ENCODE peak calls at places on chromosomes 5 and 9, in eight cellular contexts. One of them, this sample, is unnamed.

GRCh38 chr5:572398-573019 is 39.6 kb upstream of the CEP72 start:
- DNase-seq in psoas muscle: no peak
- DNase-seq in brain microvascular endothelial cell: no peak
- DNase-seq in cardiac muscle cell: no peak
- DNase-seq in dorsolateral prefrontal cortex: no peak
- DNase-seq in kidney: no peak
- DNase-seq in left lung: no peak
- DNase-seq in colonic mucosa: no peak
- DNase-seq in this sample: no peak

GRCh38 chr9:121640076-121640475 is 11.4 kb upstream of the DAB2IP start:
- DNase-seq in psoas muscle: peak
- DNase-seq in brain microvascular endothelial cell: no peak
- DNase-seq in cardiac muscle cell: peak
- DNase-seq in dorsolateral prefrontal cortex: peak
- DNase-seq in kidney: peak
- DNase-seq in left lung: no peak
- DNase-seq in colonic mucosa: peak
- DNase-seq in this sample: no peak

GRCh38 chr5:152688561-152689274 is 283.6 kb upstream of the NMUR2 start:
- DNase-seq in psoas muscle: peak
- DNase-seq in brain microvascular endothelial cell: peak
- DNase-seq in cardiac muscle cell: no peak
- DNase-seq in dorsolateral prefrontal cortex: no peak
- DNase-seq in kidney: peak
- DNase-seq in left lung: peak
- DNase-seq in colonic mucosa: no peak
- DNase-seq in this sample: no peak

GRCh38 chr9:35452481-35452880 is 37.4 kb upstream of the RUSC2 start:
- DNase-seq in psoas muscle: no peak
- DNase-seq in brain microvascular endothelial cell: no peak
- DNase-seq in cardiac muscle cell: no peak
- DNase-seq in dorsolateral prefrontal cortex: no peak
- DNase-seq in kidney: no peak
- DNase-seq in left lung: no peak
- DNase-seq in colonic mucosa: no peak
- DNase-seq in this sample: no peak

GRCh38 chr5:33939863-33940262 is 3.7 kb downstream of the RXFP3 start:
- DNase-seq in psoas muscle: no peak
- DNase-seq in brain microvascular endothelial cell: peak
- DNase-seq in cardiac muscle cell: no peak
- DNase-seq in dorsolateral prefrontal cortex: no peak
- DNase-seq in kidney: no peak
- DNase-seq in left lung: no peak
- DNase-seq in colonic mucosa: no peak
- DNase-seq in this sample: no peak

GRCh38 chr5:151870820-151871219 is 53.8 kb downstream of the GLRA1 start:
- DNase-seq in psoas muscle: no peak
- DNase-seq in brain microvascular endothelial cell: peak
- DNase-seq in cardiac muscle cell: no peak
- DNase-seq in dorsolateral prefrontal cortex: no peak
- DNase-seq in kidney: no peak
- DNase-seq in left lung: no peak
- DNase-seq in colonic mucosa: no peak
- DNase-seq in this sample: no peak

GRCh38 chr5:96033116-96033515 is 71.5 kb upstream of the ELL2 start:
- DNase-seq in psoas muscle: no peak
- DNase-seq in brain microvascular endothelial cell: no peak
- DNase-seq in cardiac muscle cell: no peak
- DNase-seq in dorsolateral prefrontal cortex: no peak
- DNase-seq in kidney: no peak
- DNase-seq in left lung: no peak
- DNase-seq in colonic mucosa: no peak
- DNase-seq in this sample: no peak

GRCh38 chr9:101536351-101536750 is 2.7 kb downstream of the RNF20 start:
- DNase-seq in psoas muscle: no peak
- DNase-seq in brain microvascular endothelial cell: peak
- DNase-seq in cardiac muscle cell: no peak
- DNase-seq in dorsolateral prefrontal cortex: no peak
- DNase-seq in kidney: no peak
- DNase-seq in left lung: no peak
- DNase-seq in colonic mucosa: no peak
- DNase-seq in this sample: no peak

GRCh38 chr5:155605898-155606297 is 592.3 kb downstream of the KIF4B start:
- DNase-seq in psoas muscle: no peak
- DNase-seq in brain microvascular endothelial cell: no peak
- DNase-seq in cardiac muscle cell: no peak
- DNase-seq in dorsolateral prefrontal cortex: no peak
- DNase-seq in kidney: no peak
- DNase-seq in left lung: no peak
- DNase-seq in colonic mucosa: no peak
- DNase-seq in this sample: no peak

GRCh38 chr5:150904479-150905311 is at the start of gene ZNF300:
- DNase-seq in psoas muscle: peak
- DNase-seq in brain microvascular endothelial cell: peak
- DNase-seq in cardiac muscle cell: peak
- DNase-seq in dorsolateral prefrontal cortex: peak
- DNase-seq in kidney: peak
- DNase-seq in left lung: peak
- DNase-seq in colonic mucosa: peak
- DNase-seq in this sample: peak

GRCh38 chr9:97773723-97774122 is 76.6 kb upstream of the XPA start:
- DNase-seq in psoas muscle: no peak
- DNase-seq in brain microvascular endothelial cell: peak
- DNase-seq in cardiac muscle cell: no peak
- DNase-seq in dorsolateral prefrontal cortex: no peak
- DNase-seq in kidney: no peak
- DNase-seq in left lung: no peak
- DNase-seq in colonic mucosa: peak
- DNase-seq in this sample: no peak

GRCh38 chr9:125756499-125756898 is 9.3 kb downstream of the PBX3 start:
- DNase-seq in psoas muscle: no peak
- DNase-seq in brain microvascular endothelial cell: no peak
- DNase-seq in cardiac muscle cell: peak
- DNase-seq in dorsolateral prefrontal cortex: no peak
- DNase-seq in kidney: no peak
- DNase-seq in left lung: no peak
- DNase-seq in colonic mucosa: no peak
- DNase-seq in this sample: no peak

GRCh38 chr9:127767909-127768331 is 10.5 kb downstream of the SH2D3C start:
- DNase-seq in psoas muscle: no peak
- DNase-seq in brain microvascular endothelial cell: peak
- DNase-seq in cardiac muscle cell: no peak
- DNase-seq in dorsolateral prefrontal cortex: no peak
- DNase-seq in kidney: no peak
- DNase-seq in left lung: no peak
- DNase-seq in colonic mucosa: no peak
- DNase-seq in this sample: no peak

GRCh38 chr5:345404-346195 is 24.1 kb downstream of the AHRR start:
- DNase-seq in psoas muscle: no peak
- DNase-seq in brain microvascular endothelial cell: no peak
- DNase-seq in cardiac muscle cell: no peak
- DNase-seq in dorsolateral prefrontal cortex: peak
- DNase-seq in kidney: no peak
- DNase-seq in left lung: no peak
- DNase-seq in colonic mucosa: no peak
- DNase-seq in this sample: no peak

GRCh38 chr5:10635861-10636350 is 72.0 kb downstream of the ANKRD33B start:
- DNase-seq in psoas muscle: peak
- DNase-seq in brain microvascular endothelial cell: no peak
- DNase-seq in cardiac muscle cell: no peak
- DNase-seq in dorsolateral prefrontal cortex: no peak
- DNase-seq in kidney: no peak
- DNase-seq in left lung: no peak
- DNase-seq in colonic mucosa: no peak
- DNase-seq in this sample: no peak

GRCh38 chr5:96743065-96743768 is 64.5 kb downstream of the ERAP1 start:
- DNase-seq in psoas muscle: peak
- DNase-seq in brain microvascular endothelial cell: peak
- DNase-seq in cardiac muscle cell: no peak
- DNase-seq in dorsolateral prefrontal cortex: no peak
- DNase-seq in kidney: no peak
- DNase-seq in left lung: peak
- DNase-seq in colonic mucosa: peak
- DNase-seq in this sample: no peak

GRCh38 chr5:105619725-105620124 is 2051.0 kb downstream of the EFNA5 start:
- DNase-seq in psoas muscle: no peak
- DNase-seq in brain microvascular endothelial cell: no peak
- DNase-seq in cardiac muscle cell: no peak
- DNase-seq in dorsolateral prefrontal cortex: no peak
- DNase-seq in kidney: no peak
- DNase-seq in left lung: no peak
- DNase-seq in colonic mucosa: no peak
- DNase-seq in this sample: no peak

DNA sequence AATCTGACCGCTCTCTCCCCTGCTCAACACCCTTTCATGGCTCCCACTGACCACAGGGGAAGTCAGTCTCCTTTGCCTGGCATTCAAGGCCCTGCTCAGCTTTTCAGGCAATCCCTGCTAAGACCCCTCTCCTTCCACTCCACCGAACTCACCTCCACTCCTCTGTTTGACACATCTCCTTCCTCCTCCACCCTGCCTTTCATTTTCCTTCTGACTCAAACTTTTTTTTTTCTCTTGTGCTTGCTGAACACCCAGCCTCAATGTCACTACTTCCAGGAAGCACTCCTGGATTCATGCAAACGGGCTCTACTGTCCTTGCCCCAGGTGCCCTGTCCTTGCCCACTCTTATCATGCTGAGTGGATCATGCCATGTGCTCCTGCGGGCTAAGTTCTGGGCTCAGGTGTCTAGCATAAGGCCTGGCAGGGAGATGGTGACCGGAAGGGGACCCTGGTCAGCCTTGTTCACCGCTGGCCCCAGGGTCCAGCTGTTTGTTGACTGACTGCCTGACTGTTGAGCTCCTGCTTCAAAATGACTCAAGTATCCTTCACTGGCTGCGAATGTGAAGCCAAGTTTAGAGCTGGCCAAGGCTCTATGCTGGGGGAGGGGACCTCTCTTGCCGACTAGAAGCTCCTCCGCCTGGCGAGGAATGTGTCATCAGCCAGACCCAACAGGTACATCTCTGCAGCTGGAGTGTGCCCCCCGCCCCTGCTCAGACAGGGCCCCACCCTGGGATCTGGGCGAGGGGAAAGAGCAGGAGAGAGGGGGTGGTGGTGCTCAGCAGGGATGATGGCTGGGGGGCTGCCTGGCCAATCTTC is 6.2 kb downstream of the NR5A1 start:
- DNase-seq in psoas muscle: peak
- DNase-seq in brain microvascular endothelial cell: no peak
- DNase-seq in cardiac muscle cell: no peak
- DNase-seq in dorsolateral prefrontal cortex: no peak
- DNase-seq in kidney: peak
- DNase-seq in left lung: no peak
- DNase-seq in colonic mucosa: no peak
- DNase-seq in this sample: no peak
- H3K4me3 ChIP-seq in psoas muscle: no peak
- H3K4me3 ChIP-seq in brain microvascular endothelial cell: no peak
- H3K4me3 ChIP-seq in cardiac muscle cell: no peak
- H3K4me3 ChIP-seq in dorsolateral prefrontal cortex: no peak
- H3K4me3 ChIP-seq in kidney: no peak
- H3K4me3 ChIP-seq in left lung: no peak
- H3K4me3 ChIP-seq in colonic mucosa: no peak
- H3K4me3 ChIP-seq in this sample: no peak

GRCh38 chr5:116778015-116778414 is 203.4 kb upstream of the SEMA6A start:
- DNase-seq in psoas muscle: no peak
- DNase-seq in brain microvascular endothelial cell: no peak
- DNase-seq in cardiac muscle cell: peak
- DNase-seq in dorsolateral prefrontal cortex: peak
- DNase-seq in kidney: no peak
- DNase-seq in left lung: no peak
- DNase-seq in colonic mucosa: no peak
- DNase-seq in this sample: no peak
- H3K4me3 ChIP-seq in psoas muscle: no peak
- H3K4me3 ChIP-seq in brain microvascular endothelial cell: no peak
- H3K4me3 ChIP-seq in cardiac muscle cell: no peak
- H3K4me3 ChIP-seq in dorsolateral prefrontal cortex: peak
- H3K4me3 ChIP-seq in kidney: peak
- H3K4me3 ChIP-seq in left lung: no peak
- H3K4me3 ChIP-seq in colonic mucosa: no peak
- H3K4me3 ChIP-seq in this sample: no peak

GRCh38 chr5:117454716-117455212 is 880.1 kb upstream of the SEMA6A start:
- DNase-seq in psoas muscle: peak
- DNase-seq in brain microvascular endothelial cell: no peak
- DNase-seq in cardiac muscle cell: peak
- DNase-seq in dorsolateral prefrontal cortex: no peak
- DNase-seq in kidney: peak
- DNase-seq in left lung: peak
- DNase-seq in colonic mucosa: peak
- DNase-seq in this sample: no peak
- H3K4me3 ChIP-seq in psoas muscle: no peak
- H3K4me3 ChIP-seq in brain microvascular endothelial cell: no peak
- H3K4me3 ChIP-seq in cardiac muscle cell: peak
- H3K4me3 ChIP-seq in dorsolateral prefrontal cortex: no peak
- H3K4me3 ChIP-seq in kidney: peak
- H3K4me3 ChIP-seq in left lung: peak
- H3K4me3 ChIP-seq in colonic mucosa: peak
- H3K4me3 ChIP-seq in this sample: no peak

GRCh38 chr9:130660326-130660682 is 4.1 kb upstream of the PRDM12 start:
- DNase-seq in psoas muscle: no peak
- DNase-seq in brain microvascular endothelial cell: no peak
- DNase-seq in cardiac muscle cell: no peak
- DNase-seq in dorsolateral prefrontal cortex: no peak
- DNase-seq in kidney: no peak
- DNase-seq in left lung: no peak
- DNase-seq in colonic mucosa: no peak
- DNase-seq in this sample: no peak
- H3K4me3 ChIP-seq in psoas muscle: peak
- H3K4me3 ChIP-seq in brain microvascular endothelial cell: no peak
- H3K4me3 ChIP-seq in cardiac muscle cell: no peak
- H3K4me3 ChIP-seq in dorsolateral prefrontal cortex: peak
- H3K4me3 ChIP-seq in kidney: no peak
- H3K4me3 ChIP-seq in left lung: peak
- H3K4me3 ChIP-seq in colonic mucosa: peak
- H3K4me3 ChIP-seq in this sample: no peak

GRCh38 chr5:88049156-88049555 is 219.5 kb downstream of the TMEM161B start:
- DNase-seq in psoas muscle: no peak
- DNase-seq in brain microvascular endothelial cell: no peak
- DNase-seq in cardiac muscle cell: no peak
- DNase-seq in dorsolateral prefrontal cortex: no peak
- DNase-seq in kidney: no peak
- DNase-seq in left lung: no peak
- DNase-seq in colonic mucosa: no peak
- DNase-seq in this sample: no peak
- H3K4me3 ChIP-seq in psoas muscle: no peak
- H3K4me3 ChIP-seq in brain microvascular endothelial cell: no peak
- H3K4me3 ChIP-seq in cardiac muscle cell: no peak
- H3K4me3 ChIP-seq in dorsolateral prefrontal cortex: no peak
- H3K4me3 ChIP-seq in kidney: no peak
- H3K4me3 ChIP-seq in left lung: no peak
- H3K4me3 ChIP-seq in colonic mucosa: no peak
- H3K4me3 ChIP-seq in this sample: no peak

This sample was measured in AG04450.